ENCODE peak calls at places on chromosome 6, in six cellular contexts. F is ascending aorta, O is OCI-LY7, L is heart left ventricle, U is tibial artery, S is heart right ventricle. J is an unnamed sample. For H3K9me3, the result is how much of the 10 kb centered on the place peaks cover.

GRCh38 chr6:128124713-128125112 is 223.9 kb upstream of the THEMIS start:
- DNase-seq in S (no peak), F (no peak), O (no peak), U (no peak), L (no peak), J (no peak)

GRCh38 chr6:57432162-57432561 is 114.7 kb downstream of the PRIM2 start:
- DNase-seq in U (no peak), O (no peak), F (no peak), S (no peak), L (no peak), J (no peak)

GRCh38 chr6:30787954-30788353 is 43.6 kb upstream of the IER3 start:
- DNase-seq in F (no peak), L (no peak), S (no peak), U (no peak), O (no peak), J (peak)

GRCh38 chr6:112040933-112041332 is 13.0 kb upstream of the CCN6 start:
- DNase-seq in U (no peak), F (no peak), L (no peak), S (no peak), O (no peak), J (no peak)

GRCh38 chr6:48183816-48184215 is 72.8 kb upstream of the PTCHD4 start:
- DNase-seq in O (no peak), U (no peak), L (no peak), S (no peak), F (no peak), J (no peak)

GRCh38 chr6:84220809-84221409 is 6.5 kb downstream of the CEP162 start:
- DNase-seq in O (peak), L (no peak), U (no peak), S (no peak), F (no peak), J (no peak)

GRCh38 chr6:110139052-110139451 is 40.4 kb downstream of the WASF1 start:
- DNase-seq in S (no peak), L (no peak), F (no peak), U (no peak), O (no peak), J (no peak)

GRCh38 chr6:109526905-109527628 is 44.0 kb upstream of the ZBTB24 start:
- DNase-seq in L (no peak), F (no peak), S (no peak), U (no peak), O (peak), J (no peak)

GRCh38 chr6:28203201-28203600 is 21.9 kb upstream of the ZSCAN9 start:
- DNase-seq in L (no peak), U (no peak), O (no peak), F (no peak), S (no peak), J (no peak)

GRCh38 chr6:160217073-160217472 is 41.5 kb downstream of the SLC22A2 start:
- DNase-seq in O (no peak), S (no peak), F (no peak), U (no peak), L (no peak), J (no peak)

GRCh38 chr6:149347067-149347466 is 29.6 kb downstream of the TAB2 start:
- DNase-seq in L (no peak), O (no peak), S (no peak), U (no peak), F (no peak), J (no peak)

GRCh38 chr6:13987400-13987865 is 62.7 kb downstream of the RNF182 start:
- DNase-seq in S (no peak), L (no peak), O (no peak), F (no peak), U (no peak), J (no peak)

GRCh38 chr6:109874086-109874485 is 104.0 kb upstream of the GPR6 start:
- DNase-seq in F (peak), L (no peak), S (no peak), U (no peak), O (no peak), J (no peak)

GRCh38 chr6:163416380-163416629 is 1.8 kb downstream of the QKI start:
- DNase-seq in O (no peak), S (no peak), F (no peak), U (no peak), L (no peak), J (no peak)

GRCh38 chr6:134724653-134725340 is 225.1 kb downstream of the ALDH8A1 start:
- DNase-seq in L (no peak), S (peak), U (no peak), O (no peak), F (no peak), J (no peak)

GRCh38 chr6:43843669-43844171 is 73.7 kb downstream of the VEGFA start:
- DNase-seq in F (no peak), U (no peak), L (no peak), S (no peak), O (no peak), J (no peak)

GRCh38 chr6:20876016-20876415 is 341.8 kb downstream of the CDKAL1 start:
- DNase-seq in L (no peak), U (no peak), F (no peak), O (no peak), S (no peak), J (no peak)

GRCh38 chr6:161094904-161095440 is 103.4 kb downstream of the MAP3K4 start:
- DNase-seq in O (no peak), L (no peak), F (no peak), S (no peak), U (no peak), J (no peak)

GRCh38 chr6:141418076-141418475 is 714.6 kb upstream of the GJE1 start:
- DNase-seq in F (no peak), O (no peak), S (no peak), U (no peak), L (no peak), J (no peak)

GRCh38 chr6:79797912-79798311 is 149.4 kb downstream of the ELOVL4 start:
- DNase-seq in O (no peak), F (no peak), U (no peak), S (no peak), L (no peak), J (no peak)

GRCh38 chr6:45327956-45328522 is at the start of gene RUNX2:
- DNase-seq in L (no peak), S (no peak), U (no peak), F (no peak), O (no peak), J (no peak)

GRCh38 chr6:102619585-102619984 is 1226.1 kb downstream of the GRIK2 start:
- DNase-seq in U (no peak), S (no peak), O (peak), F (no peak), L (no peak), J (no peak)

GRCh38 chr6:145544031-145544430 is 191.3 kb downstream of the EPM2A start:
- DNase-seq in U (no peak), S (no peak), F (no peak), L (no peak), O (no peak), J (no peak)

GRCh38 chr6:44416103-44416502 is 28.6 kb downstream of the CDC5L start:
- DNase-seq in U (no peak), L (no peak), S (no peak), F (no peak), O (no peak), J (no peak)

GRCh38 chr6:161618816-161619454 is 345.1 kb upstream of the AGPAT4 start:
- DNase-seq in F (no peak), O (peak), S (no peak), L (no peak), U (no peak), J (peak)

GRCh38 chr6:134374486-134374885 is 56.6 kb upstream of the SGK1 start:
- DNase-seq in U (peak), O (no peak), S (no peak), L (no peak), F (peak), J (no peak)

GRCh38 chr6:114537977-114538376 is 195.2 kb upstream of the HS3ST5 start:
- DNase-seq in L (no peak), S (no peak), U (no peak), F (no peak), O (no peak), J (no peak)

GRCh38 chr6:86536121-86536520 is 401.2 kb upstream of the HTR1E start:
- DNase-seq in O (no peak), F (no peak), L (no peak), S (no peak), U (no peak), J (no peak)

GRCh38 chr6:73768630-73769029 is 72.6 kb downstream of the CD109 start:
- DNase-seq in S (no peak), L (no peak), U (no peak), F (no peak), O (no peak), J (no peak)

GRCh38 chr6:53338304-53338703 is 10.4 kb downstream of the ELOVL5 start:
- DNase-seq in F (no peak), O (no peak), U (no peak), L (no peak), S (no peak), J (no peak)

GRCh38 chr6:75171581-75172360 is 34.1 kb downstream of the COL12A1 start:
- DNase-seq in L (no peak), U (no peak), O (no peak), F (no peak), S (no peak), J (no peak)
- H3K27ac ChIP-seq in L (no peak), U (peak), O (no peak), F (no peak), S (no peak), J (no peak)

GRCh38 chr6:70901324-70901723 is 55.5 kb downstream of the B3GAT2 start:
- DNase-seq in S (no peak), O (no peak), L (no peak), F (no peak), U (no peak), J (no peak)
- TF ChIP-seq CTCF in S (no peak), O (peak), L (peak), F (no peak), U (no peak), J (no peak)

GRCh38 chr6:2344319-2344905 is 99.0 kb upstream of the GMDS start:
- DNase-seq in L (no peak), S (no peak), O (no peak), F (no peak), U (no peak), J (no peak)
- H3K9me3 ChIP-seq in L (under half), S (under half), O (under half), F (under half), U (under half), J (under half)

GRCh38 chr6:35061651-35062410 is 79.3 kb downstream of the TCP11 start:
- DNase-seq in S (no peak), O (no peak), L (no peak), F (no peak), U (no peak), J (no peak)
- H3K27ac ChIP-seq in S (no peak), O (no peak), L (no peak), F (peak), U (peak), J (no peak)

DNA sequence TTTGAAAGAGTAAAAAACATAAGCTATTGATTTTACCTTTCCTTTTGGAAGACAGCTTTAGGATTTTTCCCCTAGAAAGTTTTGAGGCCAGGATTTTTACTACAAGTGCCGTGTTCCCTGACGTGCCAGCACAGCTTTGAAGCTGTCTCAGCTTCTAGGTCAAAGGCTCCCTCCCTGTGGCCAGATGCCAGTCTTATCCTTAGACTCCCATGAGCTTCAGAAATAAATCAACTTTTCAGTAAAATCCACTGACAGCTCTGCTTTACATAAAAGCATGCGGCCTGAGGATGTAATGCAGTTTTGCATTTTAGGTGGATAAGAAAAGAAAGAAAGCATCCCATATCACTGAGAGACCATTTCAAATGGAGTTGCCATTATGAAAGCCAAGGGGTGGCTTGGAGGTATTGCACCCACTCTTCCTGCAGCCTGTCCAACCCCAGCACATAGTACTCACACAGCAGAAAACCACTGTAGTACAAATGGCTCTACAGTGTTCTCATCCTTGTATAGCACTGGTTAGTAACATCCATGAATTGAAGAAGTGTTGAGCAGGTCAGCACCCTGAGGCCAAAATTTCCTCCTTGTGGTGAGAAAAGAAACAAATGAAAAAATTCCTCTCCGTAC is 15.2 kb upstream of the ATXN1 start:
- DNase-seq in S (no peak), O (no peak), L (no peak), U (no peak), F (no peak), J (no peak)
- TF ChIP-seq CTCF in S (no peak), O (no peak), L (peak), U (no peak), F (no peak), J (no peak)

GRCh38 chr6:154512214-154512613 is 1.7 kb upstream of the CNKSR3 start:
- DNase-seq in S (no peak), U (no peak), L (no peak), F (no peak), O (no peak), J (no peak)

GRCh38 chr6:154516276-154516675 is 5.8 kb upstream of the CNKSR3 start:
- DNase-seq in U (no peak), F (no peak), S (no peak), L (no peak), O (no peak), J (no peak)

GRCh38 chr6:154513601-154514320 is 3.3 kb upstream of the CNKSR3 start:
- DNase-seq in O (no peak), L (no peak), F (no peak), U (no peak), S (no peak), J (no peak)

GRCh38 chr6:154515808-154516207 is 5.3 kb upstream of the CNKSR3 start:
- DNase-seq in O (no peak), L (no peak), F (no peak), U (no peak), S (no peak), J (no peak)

GRCh38 chr6:154514481-154514880 is 4.0 kb upstream of the CNKSR3 start:
- DNase-seq in L (no peak), F (no peak), O (no peak), U (no peak), S (no peak), J (no peak)
- H3K9me3 ChIP-seq in L (under half), F (under half), O (under half), U (under half), S (under half), J (under half)

GRCh38 chr6:42566614-42567208 is 2.9 kb downstream of the UBR2 start:
- DNase-seq in F (no peak), O (no peak), L (no peak), S (no peak), U (no peak), J (no peak)

GRCh38 chr6:42571611-42572342 is 7.9 kb downstream of the UBR2 start:
- DNase-seq in F (no peak), L (no peak), U (no peak), S (no peak), O (no peak), J (no peak)

GRCh38 chr6:42569102-42570028 is 5.5 kb downstream of the UBR2 start:
- DNase-seq in O (no peak), U (no peak), S (no peak), F (no peak), L (no peak), J (no peak)

DNA sequence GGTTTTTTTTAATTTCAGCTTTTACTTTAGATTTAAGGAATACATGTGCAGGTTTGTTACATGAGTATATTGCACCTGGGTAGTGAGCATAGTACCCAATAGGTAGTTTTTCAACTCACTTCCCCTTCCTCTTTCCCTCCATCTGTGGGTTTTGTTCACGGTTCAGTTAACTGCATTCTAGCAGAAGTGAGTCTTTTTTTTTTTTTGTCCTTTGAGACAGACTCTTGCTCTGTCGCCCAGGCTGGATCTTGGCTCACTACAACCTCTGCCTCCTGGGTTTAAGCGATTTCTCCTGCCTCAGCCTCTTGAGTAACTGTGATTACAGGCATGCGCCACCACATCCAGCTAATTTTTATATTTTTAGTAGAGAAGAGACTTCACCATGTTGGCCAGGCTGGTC is 8.7 kb downstream of the UBR2 start:
- DNase-seq in S (no peak), O (peak), L (no peak), U (no peak), F (no peak), J (no peak)
- H3K27ac ChIP-seq in S (no peak), O (peak), L (no peak), U (no peak), F (no peak), J (peak)

GRCh38 chr6:19319005-19319404 is 518.2 kb upstream of the ID4 start:
- DNase-seq in U (no peak), F (no peak), L (no peak), S (no peak), O (no peak), J (no peak)
- TF ChIP-seq CTCF in U (no peak), F (no peak), L (no peak), S (no peak), O (no peak), J (no peak)

GRCh38 chr6:137213331-137213740 is 5.8 kb downstream of the IFNGR1 start:
- DNase-seq in O (no peak), F (no peak), L (no peak), U (no peak), S (no peak), J (no peak)
- H3K9me3 ChIP-seq in O (under half), F (under half), L (under half), U (under half), S (under half), J (under half)